ENCODE peak calls at places on chromosome 7, in four cellular contexts. W is GM12878, T is K562, C is HepG2. H is an unnamed sample.

GRCh38 chr7:5478568-5479045 is 55.0 kb upstream of the TNRC18 start:
- DNase-seq in W (no peak), T (no peak), C (no peak), H (no peak)

GRCh38 chr7:23211542-23211941 is 29.7 kb downstream of the NUP42 start:
- DNase-seq in W (no peak), T (no peak), C (no peak), H (no peak)

GRCh38 chr7:43873300-43873699 is 4.0 kb upstream of the MRPS24 start:
- DNase-seq in W (no peak), T (peak), C (no peak), H (no peak)

GRCh38 chr7:92747041-92747835 is 89.1 kb downstream of the CDK6 start:
- DNase-seq in W (no peak), T (no peak), C (no peak), H (no peak)

GRCh38 chr7:21767300-21767900 is 178.3 kb downstream of the CDCA7L start:
- DNase-seq in W (peak), T (peak), C (peak), H (peak)

GRCh38 chr7:84393776-84394175 is 199.2 kb upstream of the SEMA3A start:
- DNase-seq in W (no peak), T (no peak), C (no peak), H (no peak)

GRCh38 chr7:65251851-65252620 is 121.6 kb upstream of the ZNF92 start:
- DNase-seq in W (peak), T (peak), C (peak), H (peak)

GRCh38 chr7:64882341-64883112 is 20.5 kb upstream of the ZNF273 start:
- DNase-seq in W (no peak), T (no peak), C (no peak), H (no peak)

GRCh38 chr7:329691-330281 is 39.8 kb downstream of the FOXL3 start:
- DNase-seq in W (no peak), T (no peak), C (no peak), H (no peak)

GRCh38 chr7:104848386-104848990 is 165.5 kb upstream of the KMT2E start:
- DNase-seq in W (no peak), T (peak), C (peak), H (peak)

GRCh38 chr7:44279286-44279685 is 46.1 kb downstream of the CAMK2B start:
- DNase-seq in W (no peak), T (no peak), C (no peak), H (no peak)

GRCh38 chr7:13790611-13791010 is 198.9 kb downstream of the ETV1 start:
- DNase-seq in W (no peak), T (no peak), C (no peak), H (no peak)

GRCh38 chr7:151448261-151449252 is 8.6 kb upstream of the CRYGN start:
- DNase-seq in W (no peak), T (peak), C (peak), H (peak)

GRCh38 chr7:111485981-111486380 is 76.3 kb downstream of the IMMP2L start:
- DNase-seq in W (no peak), T (no peak), C (no peak), H (no peak)

GRCh38 chr7:20146461-20146860 is 70.7 kb downstream of the MACC1 start:
- DNase-seq in W (no peak), T (no peak), C (no peak), H (no peak)

GRCh38 chr7:73931502-73931901 is 70.5 kb downstream of the TMEM270 start:
- DNase-seq in W (no peak), T (no peak), C (no peak), H (no peak)

GRCh38 chr7:56092789-56093531 is at the start of gene PHKG1:
- DNase-seq in W (no peak), T (peak), C (peak), H (peak)

GRCh38 chr7:18133921-18134320 is 106.3 kb upstream of the PRPS1L1 start:
- DNase-seq in W (no peak), T (no peak), C (no peak), H (no peak)

GRCh38 chr7:44396931-44397525 is 71.6 kb upstream of the CAMK2B start:
- DNase-seq in W (no peak), T (no peak), C (no peak), H (no peak)

GRCh38 chr7:147829021-147829420 is 761.5 kb upstream of the C7orf33 start:
- DNase-seq in W (no peak), T (no peak), C (no peak), H (no peak)

GRCh38 chr7:157564518-157565177 is 227.8 kb downstream of the DNAJB6 start:
- DNase-seq in W (no peak), T (no peak), C (no peak), H (no peak)

GRCh38 chr7:105743351-105743812 is 133.0 kb downstream of the ATXN7L1 start:
- DNase-seq in W (no peak), T (no peak), C (no peak), H (no peak)

GRCh38 chr7:153682628-153683027 is 369.6 kb upstream of the DPP6 start:
- DNase-seq in W (no peak), T (no peak), C (no peak), H (no peak)

GRCh38 chr7:151857412-151857811 is 19.5 kb downstream of the PRKAG2 start:
- DNase-seq in W (no peak), T (no peak), C (no peak), H (no peak)

GRCh38 chr7:69517985-69518731 is 80.1 kb upstream of the AUTS2 start:
- DNase-seq in W (no peak), T (no peak), C (no peak), H (no peak)

GRCh38 chr7:140922741-140923345 is 1.9 kb downstream of the BRAF start:
- DNase-seq in W (no peak), T (no peak), C (no peak), H (no peak)

GRCh38 chr7:142381727-142382409 is 124.0 kb upstream of the PRSS58 start:
- DNase-seq in W (no peak), T (no peak), C (no peak), H (no peak)

GRCh38 chr7:102000123-102000522 is 182.7 kb downstream of the CUX1 start:
- DNase-seq in W (no peak), T (no peak), C (no peak), H (no peak)

GRCh38 chr7:102925962-102926825 is 13.4 kb downstream of the LRRC17 start:
- DNase-seq in W (no peak), T (no peak), C (no peak), H (no peak)

GRCh38 chr7:43385856-43386255 is 197.1 kb upstream of the STK17A start:
- DNase-seq in W (no peak), T (no peak), C (no peak), H (no peak)

GRCh38 chr7:150660939-150661613 is 24.4 kb upstream of the GIMAP2 start:
- DNase-seq in W (no peak), T (no peak), C (no peak), H (no peak)

GRCh38 chr7:76072243-76073148 is 24.6 kb downstream of the MDH2 start:
- DNase-seq in W (no peak), T (no peak), C (no peak), H (no peak)

GRCh38 chr7:100682228-100682741 is 8.7 kb downstream of the GNB2 start:
- DNase-seq in W (no peak), T (no peak), C (no peak), H (no peak)

DNA sequence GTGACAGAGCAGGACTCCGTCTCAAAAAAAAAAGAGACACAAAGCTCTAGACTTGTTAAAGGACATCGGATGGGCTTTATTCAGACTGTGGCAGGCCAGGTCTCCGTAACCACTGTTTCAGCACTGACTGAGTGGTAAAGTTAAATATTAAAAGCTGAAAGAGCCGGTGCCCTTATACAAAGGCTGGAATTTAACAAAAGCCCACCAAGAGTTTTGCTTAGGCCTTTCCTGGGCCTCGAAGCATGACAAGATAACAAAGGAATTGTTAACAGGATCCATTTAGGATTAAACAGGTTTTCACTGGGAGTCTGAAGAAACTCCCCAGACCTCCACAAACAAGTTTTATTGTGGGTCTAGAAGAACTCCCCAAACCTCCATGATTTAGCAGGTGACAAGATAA is 727.8 kb downstream of the TYW1 start:
- DNase-seq in W (no peak), T (no peak), C (no peak), H (no peak)
- TF ChIP-seq FOXM1 in W (no peak), T (no peak), C (no peak), H (no peak)

GRCh38 chr7:129108583-129108982 is 35.9 kb upstream of the TSPAN33 start:
- DNase-seq in W (no peak), T (no peak), C (no peak), H (no peak)
- TF ChIP-seq FOXK2 in W (no peak), T (no peak), C (no peak), H (no peak)

GRCh38 chr7:47885309-47886000 is 62.8 kb downstream of the PKD1L1 start:
- DNase-seq in W (no peak), T (no peak), C (no peak), H (no peak)
- TF ChIP-seq SP1 in W (no peak), T (no peak), C (no peak), H (no peak)

GRCh38 chr7:47738563-47739166 is 156.8 kb upstream of the TNS3 start:
- DNase-seq in W (no peak), T (no peak), C (peak), H (no peak)

GRCh38 chr7:47739901-47740300 is 158.0 kb upstream of the TNS3 start:
- DNase-seq in W (no peak), T (no peak), C (no peak), H (no peak)

GRCh38 chr7:47735431-47736345 is 153.8 kb upstream of the TNS3 start:
- DNase-seq in W (no peak), T (no peak), C (no peak), H (no peak)

GRCh38 chr7:47739301-47739870 is 157.5 kb upstream of the TNS3 start:
- DNase-seq in W (no peak), T (no peak), C (no peak), H (no peak)

GRCh38 chr7:47737606-47738005 is 155.7 kb upstream of the TNS3 start:
- DNase-seq in W (no peak), T (no peak), C (no peak), H (no peak)
- TF ChIP-seq FOXM1 in W (no peak), T (no peak), C (no peak), H (no peak)